ENCODE peak calls at places on chromosomes 16 and 17, in seven cellular contexts. D, H, Z, N, X, V and G are unnamed samples. For H3K4me1, the result is how much of the 10 kb centered on the place peaks cover.

GRCh38 chr17:16947470-16947869 is 24.4 kb downstream of the TNFRSF13B start:
- DNase-seq in D (no peak), X (no peak), H (no peak), Z (no peak), V (no peak), N (no peak), G (no peak)

GRCh38 chr17:64133546-64134215 is 3.7 kb upstream of the ERN1 start:
- DNase-seq in Z (peak), D (peak), V (peak), X (no peak), H (peak), N (peak), G (peak)

GRCh38 chr16:1749152-1750117 is 21.9 kb downstream of the NME3 start:
- DNase-seq in X (no peak), Z (no peak), D (no peak), H (no peak), V (no peak), N (peak), G (no peak)

GRCh38 chr16:495127-495748 is 32.3 kb upstream of the CAPN15 start:
- DNase-seq in N (peak), X (peak), V (no peak), H (peak), D (peak), Z (peak), G (peak)

GRCh38 chr16:83813818-83814653 is 6.3 kb downstream of the HSBP1 start:
- DNase-seq in X (peak), H (no peak), V (peak), Z (peak), N (peak), D (peak), G (peak)

GRCh38 chr17:50904522-50905459 is 38.6 kb upstream of the TOB1 start:
- DNase-seq in V (no peak), N (no peak), Z (peak), D (no peak), H (no peak), X (peak), G (no peak)

GRCh38 chr17:3593384-3593783 is 15.8 kb downstream of the TRPV1 start:
- DNase-seq in N (no peak), X (no peak), Z (no peak), V (no peak), D (no peak), H (no peak), G (no peak)

GRCh38 chr17:71985111-71986039 is 135.4 kb upstream of the SOX9 start:
- DNase-seq in D (no peak), H (no peak), N (no peak), X (no peak), V (no peak), Z (no peak), G (no peak)

GRCh38 chr17:76751416-76751993 is 13.6 kb downstream of the MFSD11 start:
- DNase-seq in H (no peak), N (no peak), D (no peak), V (no peak), Z (peak), X (no peak), G (no peak)

GRCh38 chr16:82972520-82972919 is 345.8 kb downstream of the CDH13 start:
- DNase-seq in X (no peak), H (no peak), V (no peak), D (no peak), N (no peak), Z (no peak), G (no peak)

GRCh38 chr17:50923611-50924010 is 57.5 kb upstream of the TOB1 start:
- DNase-seq in N (no peak), D (no peak), V (no peak), Z (no peak), H (no peak), X (no peak), G (no peak)

GRCh38 chr17:56009795-56010715 is 143.2 kb upstream of the ANKFN1 start:
- DNase-seq in X (no peak), D (no peak), Z (peak), V (peak), H (peak), N (peak), G (peak)

GRCh38 chr17:81036128-81036891 is 1.4 kb downstream of the BAIAP2 start:
- DNase-seq in D (peak), X (no peak), H (no peak), V (no peak), N (no peak), Z (peak), G (no peak)

GRCh38 chr17:46942441-46943217 is 19.7 kb downstream of the GOSR2 start:
- DNase-seq in X (peak), H (peak), N (peak), Z (peak), D (peak), V (peak), G (peak)

GRCh38 chr16:49469323-49469670 is 95.7 kb downstream of the C16orf78 start:
- DNase-seq in D (no peak), N (no peak), Z (no peak), V (no peak), H (no peak), X (no peak), G (no peak)

GRCh38 chr16:67594956-67595355 is 32.6 kb downstream of the CTCF start:
- DNase-seq in N (peak), Z (no peak), H (no peak), V (no peak), D (peak), X (no peak), G (peak)

GRCh38 chr16:88857728-88858339 is 907 bp downstream of the TRAPPC2L start:
- DNase-seq in V (peak), X (peak), D (peak), Z (peak), N (peak), H (peak), G (peak)

GRCh38 chr17:16419074-16419928 is 3.9 kb downstream of the TRPV2 start:
- DNase-seq in V (no peak), N (peak), D (peak), X (no peak), Z (peak), H (no peak), G (peak)

GRCh38 chr17:79814966-79815835 is 18.3 kb upstream of the CBX8 start:
- DNase-seq in Z (peak), X (peak), D (no peak), N (no peak), H (peak), V (no peak), G (no peak)

GRCh38 chr17:31224366-31224765 is 72.7 kb downstream of the OMG start:
- DNase-seq in N (no peak), D (no peak), X (no peak), H (no peak), Z (no peak), V (no peak), G (no peak)

GRCh38 chr17:32323784-32324590 is 18.0 kb downstream of the C17orf75 start:
- DNase-seq in D (peak), H (no peak), N (peak), Z (no peak), V (peak), X (no peak), G (no peak)

GRCh38 chr17:19306160-19307111 is 56.1 kb downstream of the B9D1 start:
- DNase-seq in X (no peak), N (no peak), H (no peak), Z (peak), V (no peak), D (no peak), G (no peak)

GRCh38 chr17:74051348-74051747 is 152.1 kb upstream of the RPL38 start:
- DNase-seq in H (no peak), X (no peak), N (no peak), D (no peak), V (no peak), Z (no peak), G (no peak)

GRCh38 chr17:43721537-43722268 is 36.9 kb downstream of the SOST start:
- DNase-seq in X (no peak), D (peak), H (no peak), V (no peak), N (peak), Z (no peak), G (peak)

GRCh38 chr16:67632415-67633172 is 12.3 kb upstream of the CARMIL2 start:
- DNase-seq in V (no peak), N (peak), X (no peak), D (peak), Z (no peak), H (no peak), G (no peak)

GRCh38 chr16:27920391-27920891 is 143.1 kb downstream of the GSG1L start:
- DNase-seq in H (peak), N (no peak), X (peak), Z (peak), V (peak), D (no peak), G (peak)

GRCh38 chr17:66304304-66305174 is 2.1 kb downstream of the PRKCA start:
- DNase-seq in X (no peak), H (peak), Z (no peak), N (no peak), D (peak), V (peak), G (peak)

GRCh38 chr16:49664221-49665215 is 191.4 kb downstream of the ZNF423 start:
- DNase-seq in N (no peak), D (no peak), H (no peak), V (no peak), X (no peak), Z (no peak), G (no peak)

GRCh38 chr16:86899757-86900156 is 321.4 kb downstream of the FOXL1 start:
- DNase-seq in X (no peak), D (no peak), Z (no peak), H (no peak), V (no peak), N (peak), G (no peak)

GRCh38 chr16:79003026-79003617 is 597.4 kb downstream of the MAF start:
- DNase-seq in D (no peak), Z (no peak), H (no peak), V (no peak), N (no peak), X (no peak), G (no peak)

GRCh38 chr16:56372013-56372634 is 53.2 kb downstream of the AMFR start:
- DNase-seq in V (no peak), Z (peak), H (no peak), N (no peak), D (peak), X (no peak), G (no peak)

GRCh38 chr16:57590654-57591085 is 37.8 kb upstream of the ADGRG1 start:
- DNase-seq in X (no peak), V (no peak), H (no peak), Z (peak), D (peak), N (peak), G (no peak)

GRCh38 chr17:35973333-35974260 is 7.7 kb downstream of the CCL16 start:
- DNase-seq in Z (peak), N (peak), D (peak), X (no peak), V (no peak), H (no peak), G (peak)

GRCh38 chr17:63833026-63833740 is 5.7 kb upstream of the FTSJ3 start:
- DNase-seq in H (no peak), Z (no peak), N (no peak), D (no peak), V (no peak), X (no peak), G (no peak)

GRCh38 chr17:5540321-5540720 is 44.0 kb downstream of the NLRP1 start:
- DNase-seq in N (no peak), Z (no peak), V (no peak), D (no peak), H (no peak), X (no peak), G (no peak)

GRCh38 chr17:71330099-71330375 is 790.8 kb upstream of the SOX9 start:
- DNase-seq in Z (no peak), V (no peak), X (no peak), D (no peak), H (no peak), N (no peak), G (no peak)

GRCh38 chr16:81873843-81874752 is 95.0 kb downstream of the PLCG2 start:
- DNase-seq in N (peak), D (peak), Z (peak), H (peak), V (peak), X (peak), G (peak)

GRCh38 chr17:50916026-50916707 is 50.0 kb upstream of the TOB1 start:
- DNase-seq in Z (peak), N (peak), H (no peak), X (no peak), V (no peak), D (no peak), G (no peak)

DNA sequence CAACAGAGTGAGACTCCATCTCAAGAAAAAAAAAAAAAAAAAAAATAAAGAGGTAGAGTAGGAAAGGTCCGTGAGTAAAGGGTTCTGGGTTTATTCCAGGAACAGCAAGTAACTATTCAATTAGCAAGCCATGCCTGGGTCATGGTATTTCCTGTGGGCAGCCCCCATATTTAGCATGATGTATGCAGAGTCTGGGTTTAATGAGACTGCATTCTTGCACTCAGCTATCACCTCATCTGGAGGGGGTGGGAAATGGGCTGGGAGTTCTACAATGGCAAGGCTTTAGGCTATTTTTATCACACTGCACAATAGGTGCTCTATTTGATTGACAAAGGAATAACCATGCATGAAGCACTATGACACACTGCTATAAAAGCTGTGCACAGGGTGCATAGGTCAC is 104.0 kb upstream of the CCL2 start:
- DNase-seq in X (no peak), V (no peak), Z (no peak), H (no peak), D (no peak), N (no peak), G (peak)
- H2AK5ac ChIP-seq in X (no peak), V (no peak), Z (no peak), H (no peak), D (no peak), N (no peak), G (no peak)

GRCh38 chr17:40073454-40074174 is 10.8 kb downstream of the THRA start:
- DNase-seq in Z (no peak), N (no peak), D (no peak), H (no peak), X (no peak), V (no peak), G (no peak)
- H3K4me1 ChIP-seq in Z (under half), N (under half), D (half or more), H (under half), X (under half), V (under half), G (under half)

GRCh38 chr16:11372073-11372923 is 27.0 kb downstream of the RMI2 start:
- DNase-seq in H (no peak), N (no peak), Z (no peak), X (no peak), V (no peak), D (no peak), G (no peak)
- H2AK5ac ChIP-seq in H (no peak), N (peak), Z (no peak), X (no peak), V (peak), D (peak), G (no peak)

DNA sequence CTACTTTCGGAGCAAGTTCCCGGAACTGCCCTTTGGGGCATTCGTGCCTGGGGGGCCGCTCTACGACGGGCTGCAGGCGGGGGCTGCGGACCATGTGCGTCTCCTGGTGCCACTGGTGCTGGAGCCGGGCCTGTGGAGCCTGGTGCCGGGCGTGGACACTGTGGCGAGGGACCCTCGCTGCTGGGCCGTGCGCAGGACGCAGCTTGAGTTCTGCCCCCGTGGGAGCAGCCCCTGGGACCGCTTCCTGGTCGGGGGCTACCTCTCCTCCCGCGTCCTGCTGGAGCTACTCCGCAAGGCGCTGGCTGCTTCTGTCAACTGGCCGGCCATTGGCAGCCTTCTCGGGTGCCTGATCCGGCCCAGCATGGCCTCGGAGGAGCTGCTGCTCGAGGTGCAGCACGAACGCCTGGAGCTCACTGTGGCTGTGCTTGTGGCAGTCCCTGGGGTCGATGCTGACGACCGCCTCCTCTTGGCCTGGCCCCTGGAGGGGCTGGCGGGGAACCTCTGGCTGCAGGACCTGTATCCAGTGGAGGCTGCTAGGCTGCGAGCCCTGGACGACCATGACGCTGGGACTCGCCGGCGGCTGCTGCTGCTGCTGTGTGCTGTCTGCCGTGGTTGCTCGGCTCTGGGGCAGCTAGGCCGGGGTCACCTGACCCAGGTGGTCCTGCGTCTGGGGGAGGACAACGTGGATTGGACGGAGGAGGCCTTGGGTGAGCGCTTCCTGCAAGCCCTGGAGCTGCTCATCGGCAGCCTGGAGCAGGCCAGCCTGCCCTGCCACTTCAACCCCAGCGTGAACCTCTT is 3.6 kb downstream of the MIEF2 start:
- DNase-seq in X (no peak), Z (no peak), H (peak), N (no peak), D (no peak), V (no peak), G (no peak)
- H3K4me1 ChIP-seq in X (under half), Z (under half), H (under half), N (under half), D (under half), V (under half), G (under half)

DNA sequence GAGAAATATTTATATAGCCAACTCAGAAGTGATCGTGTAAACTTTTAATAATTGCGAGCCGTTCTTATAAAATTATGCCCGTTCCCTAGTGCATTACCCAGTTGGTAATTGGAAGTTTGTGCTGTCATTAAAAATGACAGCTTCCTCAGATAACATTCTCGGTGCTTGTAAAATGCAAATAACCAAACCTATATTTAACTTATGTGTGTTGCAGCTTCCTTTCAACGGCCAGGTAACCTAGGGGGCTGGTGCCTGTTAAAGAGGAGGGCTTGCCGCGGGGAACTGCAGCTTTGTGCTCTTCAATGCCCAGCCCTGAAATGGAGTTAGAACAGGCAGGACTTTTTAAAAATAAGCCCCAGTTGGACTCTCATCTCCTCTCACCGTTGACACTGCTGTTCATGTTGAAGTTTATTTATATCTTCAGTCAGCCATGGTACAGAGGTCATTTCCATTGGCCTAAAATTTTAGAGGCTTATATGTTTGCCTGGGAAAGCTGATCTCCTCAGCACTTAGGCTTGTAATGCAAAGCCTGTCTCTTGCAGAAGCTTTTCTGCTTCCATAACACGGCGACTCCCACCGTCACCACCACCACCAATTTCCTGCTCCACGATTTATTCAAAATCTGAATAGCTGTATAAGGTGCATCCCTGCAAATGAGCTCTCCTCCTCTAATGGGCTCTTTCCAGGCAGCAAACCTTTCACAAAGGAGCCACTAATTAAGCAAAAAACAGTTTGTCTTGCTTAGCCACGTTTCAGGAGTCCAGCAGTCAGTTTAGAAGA is 74.7 kb downstream of the RPA1 start:
- DNase-seq in X (no peak), N (no peak), V (no peak), Z (no peak), D (no peak), H (no peak), G (no peak)
- H2AK5ac ChIP-seq in X (no peak), N (no peak), V (no peak), Z (no peak), D (no peak), H (no peak), G (no peak)